ENCODE peak calls at places on chromosomes 12 and 14, in nine cellular contexts. One of them, this sample, is unnamed.
A peak's percentile ranks its signal among the peaks of the same experiment; 100 is the strongest.

GRCh38 chr14:104094709-104095425 is 9.4 kb downstream of the ASPG start:
- DNase-seq in neural crest cell: peak; percentile 93
- DNase-seq in CD8-positive, alpha-beta T cell: peak; percentile 68
- DNase-seq in WTC11: peak; percentile 94
- DNase-seq in bronchial epithelial cell: peak; percentile 23
- DNase-seq in omental fat pad: peak; percentile 49
- DNase-seq in A549: peak; percentile 63
- DNase-seq in B cell: peak; percentile 76
- DNase-seq in cardiac muscle cell: peak; percentile 74
- DNase-seq in this sample: peak; percentile 87

GRCh38 chr14:32524609-32525391 is 195.7 kb downstream of the AKAP6 start:
- DNase-seq in neural crest cell: no peak
- DNase-seq in CD8-positive, alpha-beta T cell: no peak
- DNase-seq in WTC11: no peak
- DNase-seq in bronchial epithelial cell: no peak
- DNase-seq in omental fat pad: no peak
- DNase-seq in A549: no peak
- DNase-seq in B cell: no peak
- DNase-seq in cardiac muscle cell: no peak
- DNase-seq in this sample: no peak

GRCh38 chr14:72830786-72831583 is 62.9 kb downstream of the DPF3 start:
- DNase-seq in neural crest cell: no peak
- DNase-seq in CD8-positive, alpha-beta T cell: no peak
- DNase-seq in WTC11: no peak
- DNase-seq in bronchial epithelial cell: no peak
- DNase-seq in omental fat pad: no peak
- DNase-seq in A549: no peak
- DNase-seq in B cell: no peak
- DNase-seq in cardiac muscle cell: no peak
- DNase-seq in this sample: no peak

GRCh38 chr12:106634206-106634605 is 51.4 kb downstream of the RFX4 start:
- DNase-seq in neural crest cell: no peak
- DNase-seq in CD8-positive, alpha-beta T cell: no peak
- DNase-seq in WTC11: no peak
- DNase-seq in bronchial epithelial cell: no peak
- DNase-seq in omental fat pad: no peak
- DNase-seq in A549: no peak
- DNase-seq in B cell: no peak
- DNase-seq in cardiac muscle cell: no peak
- DNase-seq in this sample: no peak

GRCh38 chr12:32541754-32542374 is 137.2 kb upstream of the DNM1L start:
- DNase-seq in neural crest cell: no peak
- DNase-seq in CD8-positive, alpha-beta T cell: no peak
- DNase-seq in WTC11: no peak
- DNase-seq in bronchial epithelial cell: no peak
- DNase-seq in omental fat pad: no peak
- DNase-seq in A549: no peak
- DNase-seq in B cell: no peak
- DNase-seq in cardiac muscle cell: no peak
- DNase-seq in this sample: no peak

GRCh38 chr12:857611-858010 is 91.9 kb downstream of the RAD52 start:
- DNase-seq in neural crest cell: no peak
- DNase-seq in CD8-positive, alpha-beta T cell: no peak
- DNase-seq in WTC11: no peak
- DNase-seq in bronchial epithelial cell: peak; percentile 83
- DNase-seq in omental fat pad: peak; percentile 29
- DNase-seq in A549: peak; percentile 66
- DNase-seq in B cell: no peak
- DNase-seq in cardiac muscle cell: no peak
- DNase-seq in this sample: no peak

GRCh38 chr12:112170971-112171596 is 45.7 kb downstream of the TRAFD1 start:
- DNase-seq in neural crest cell: no peak
- DNase-seq in CD8-positive, alpha-beta T cell: no peak
- DNase-seq in WTC11: no peak
- DNase-seq in bronchial epithelial cell: no peak
- DNase-seq in omental fat pad: no peak
- DNase-seq in A549: no peak
- DNase-seq in B cell: no peak
- DNase-seq in cardiac muscle cell: no peak
- DNase-seq in this sample: no peak

GRCh38 chr14:99688210-99688581 is 4.1 kb downstream of the CYP46A1 start:
- DNase-seq in neural crest cell: no peak
- DNase-seq in CD8-positive, alpha-beta T cell: no peak
- DNase-seq in WTC11: no peak
- DNase-seq in bronchial epithelial cell: no peak
- DNase-seq in omental fat pad: no peak
- DNase-seq in A549: no peak
- DNase-seq in B cell: no peak
- DNase-seq in cardiac muscle cell: no peak
- DNase-seq in this sample: no peak

GRCh38 chr14:97010491-97011160 is 213.4 kb downstream of the VRK1 start:
- DNase-seq in neural crest cell: no peak
- DNase-seq in CD8-positive, alpha-beta T cell: no peak
- DNase-seq in WTC11: peak; percentile 46
- DNase-seq in bronchial epithelial cell: no peak
- DNase-seq in omental fat pad: no peak
- DNase-seq in A549: no peak
- DNase-seq in B cell: no peak
- DNase-seq in cardiac muscle cell: no peak
- DNase-seq in this sample: no peak
- TF ChIP-seq CTCF in neural crest cell: peak; percentile 19
- TF ChIP-seq CTCF in CD8-positive, alpha-beta T cell: no peak
- TF ChIP-seq CTCF in WTC11: peak; percentile 73
- TF ChIP-seq CTCF in bronchial epithelial cell: no peak
- TF ChIP-seq CTCF in omental fat pad: no peak
- TF ChIP-seq CTCF in A549: no peak
- TF ChIP-seq CTCF in B cell: no peak
- TF ChIP-seq CTCF in cardiac muscle cell: no peak
- TF ChIP-seq CTCF in this sample: no peak

GRCh38 chr14:75306917-75307699 is 28.5 kb downstream of the FOS start:
- DNase-seq in neural crest cell: no peak
- DNase-seq in CD8-positive, alpha-beta T cell: no peak
- DNase-seq in WTC11: no peak
- DNase-seq in bronchial epithelial cell: peak; percentile 24
- DNase-seq in omental fat pad: no peak
- DNase-seq in A549: peak; percentile 66
- DNase-seq in B cell: no peak
- DNase-seq in cardiac muscle cell: peak; percentile 47
- DNase-seq in this sample: peak; percentile 21
- TF ChIP-seq CTCF in neural crest cell: peak; percentile 66
- TF ChIP-seq CTCF in CD8-positive, alpha-beta T cell: no peak
- TF ChIP-seq CTCF in WTC11: no peak
- TF ChIP-seq CTCF in bronchial epithelial cell: peak; percentile 24
- TF ChIP-seq CTCF in omental fat pad: no peak
- TF ChIP-seq CTCF in A549: peak; percentile 66
- TF ChIP-seq CTCF in B cell: no peak
- TF ChIP-seq CTCF in cardiac muscle cell: peak; percentile 26
- TF ChIP-seq CTCF in this sample: no peak

DNA sequence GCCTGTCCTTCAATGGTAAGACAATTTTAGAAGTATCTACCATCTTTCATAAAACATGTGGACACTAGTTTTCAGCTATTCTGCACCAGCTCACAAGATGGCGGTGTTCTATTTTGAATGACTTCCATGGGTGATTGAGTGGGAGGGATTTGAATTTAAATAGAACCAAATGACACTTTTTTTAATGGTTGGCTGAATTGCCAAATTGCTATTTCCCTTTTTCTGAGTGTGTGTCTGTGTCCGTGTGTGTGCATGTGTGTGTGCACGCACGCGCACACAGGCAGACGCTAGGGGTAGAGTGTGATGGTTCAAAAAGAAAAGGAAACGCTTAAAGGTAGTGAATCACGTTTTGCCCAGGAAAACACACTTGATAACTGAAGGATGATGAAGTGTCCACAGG is 362.6 kb downstream of the DAD1 start:
- DNase-seq in neural crest cell: no peak
- DNase-seq in CD8-positive, alpha-beta T cell: no peak
- DNase-seq in WTC11: no peak
- DNase-seq in bronchial epithelial cell: peak; percentile 46
- DNase-seq in omental fat pad: no peak
- DNase-seq in A549: peak; percentile 19
- DNase-seq in B cell: peak; percentile 84
- DNase-seq in cardiac muscle cell: no peak
- DNase-seq in this sample: peak; percentile 14
- TF ChIP-seq CTCF in neural crest cell: no peak
- TF ChIP-seq CTCF in CD8-positive, alpha-beta T cell: no peak
- TF ChIP-seq CTCF in WTC11: no peak
- TF ChIP-seq CTCF in bronchial epithelial cell: no peak
- TF ChIP-seq CTCF in omental fat pad: no peak
- TF ChIP-seq CTCF in A549: peak; percentile 11
- TF ChIP-seq CTCF in B cell: peak; percentile 75
- TF ChIP-seq CTCF in cardiac muscle cell: no peak
- TF ChIP-seq CTCF in this sample: no peak

GRCh38 chr12:23576372-23576771 is 373.1 kb downstream of the SOX5 start:
- DNase-seq in neural crest cell: no peak
- DNase-seq in CD8-positive, alpha-beta T cell: no peak
- DNase-seq in WTC11: no peak
- DNase-seq in bronchial epithelial cell: no peak
- DNase-seq in omental fat pad: no peak
- DNase-seq in A549: no peak
- DNase-seq in B cell: no peak
- DNase-seq in cardiac muscle cell: no peak
- DNase-seq in this sample: no peak
- TF ChIP-seq CTCF in neural crest cell: no peak
- TF ChIP-seq CTCF in CD8-positive, alpha-beta T cell: no peak
- TF ChIP-seq CTCF in WTC11: no peak
- TF ChIP-seq CTCF in bronchial epithelial cell: no peak
- TF ChIP-seq CTCF in omental fat pad: no peak
- TF ChIP-seq CTCF in A549: no peak
- TF ChIP-seq CTCF in B cell: no peak
- TF ChIP-seq CTCF in cardiac muscle cell: no peak
- TF ChIP-seq CTCF in this sample: no peak

GRCh38 chr12:109625131-109625559 is 51.6 kb downstream of the MVK start:
- DNase-seq in neural crest cell: no peak
- DNase-seq in CD8-positive, alpha-beta T cell: no peak
- DNase-seq in WTC11: no peak
- DNase-seq in bronchial epithelial cell: peak; percentile 23
- DNase-seq in omental fat pad: no peak
- DNase-seq in A549: peak; percentile 64
- DNase-seq in B cell: no peak
- DNase-seq in cardiac muscle cell: no peak
- DNase-seq in this sample: no peak
- TF ChIP-seq CTCF in neural crest cell: no peak
- TF ChIP-seq CTCF in CD8-positive, alpha-beta T cell: no peak
- TF ChIP-seq CTCF in WTC11: no peak
- TF ChIP-seq CTCF in bronchial epithelial cell: no peak
- TF ChIP-seq CTCF in omental fat pad: no peak
- TF ChIP-seq CTCF in A549: no peak
- TF ChIP-seq CTCF in B cell: no peak
- TF ChIP-seq CTCF in cardiac muscle cell: no peak
- TF ChIP-seq CTCF in this sample: no peak

DNA sequence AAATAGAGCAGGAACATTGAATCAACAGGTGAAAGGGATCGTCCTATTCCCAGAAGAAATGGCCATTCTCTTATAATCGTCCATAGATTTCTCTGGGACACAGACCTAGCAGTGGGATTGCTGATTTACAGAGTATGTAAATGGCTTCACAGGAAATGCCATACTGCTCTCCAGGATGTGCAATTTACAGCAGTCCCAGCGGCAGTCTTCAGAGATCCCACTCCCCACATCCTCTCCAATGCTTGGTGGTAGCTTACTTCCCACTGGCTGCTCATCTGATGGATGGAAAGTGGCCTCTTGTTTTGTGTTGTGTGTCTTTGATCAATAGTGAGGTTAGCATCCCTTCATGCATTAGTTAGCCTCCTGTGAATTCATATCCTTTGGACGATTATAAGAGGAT is 58.1 kb upstream of the PRMT8 start:
- DNase-seq in neural crest cell: no peak
- DNase-seq in CD8-positive, alpha-beta T cell: no peak
- DNase-seq in WTC11: no peak
- DNase-seq in bronchial epithelial cell: no peak
- DNase-seq in omental fat pad: no peak
- DNase-seq in A549: no peak
- DNase-seq in B cell: no peak
- DNase-seq in cardiac muscle cell: no peak
- DNase-seq in this sample: no peak
- TF ChIP-seq CTCF in neural crest cell: no peak
- TF ChIP-seq CTCF in CD8-positive, alpha-beta T cell: no peak
- TF ChIP-seq CTCF in WTC11: no peak
- TF ChIP-seq CTCF in bronchial epithelial cell: no peak
- TF ChIP-seq CTCF in omental fat pad: no peak
- TF ChIP-seq CTCF in A549: no peak
- TF ChIP-seq CTCF in B cell: no peak
- TF ChIP-seq CTCF in cardiac muscle cell: no peak
- TF ChIP-seq CTCF in this sample: no peak